ENCODE peak calls at places on chromosome 7, in eight cellular contexts. H is left kidney, W is nephron progenitor cell, B is mucosa of gallbladder, G is osteoblast, X is WTC11, O is non-pigmented ciliary epithelial cell, N is HEK293T. C is an unnamed sample.

GRCh38 chr7:106041140-106041717 is 70.9 kb downstream of the SYPL1 start:
- DNase-seq in H (peak; percentile 73), W (peak; percentile 66), B (no peak), G (no peak), X (peak; percentile 72), O (no peak), N (peak; percentile 78), C (peak; percentile 71)

GRCh38 chr7:135508853-135509588 is 881 bp downstream of the CNOT4 start:
- DNase-seq in H (peak; percentile 70), W (peak; percentile 27), B (peak; percentile 11), G (no peak), X (no peak), O (no peak), N (peak; percentile 49), C (peak; percentile 41)

GRCh38 chr7:112556633-112557032 is 75.8 kb downstream of the LSMEM1 start:
- DNase-seq in H (no peak), W (no peak), B (no peak), G (no peak), X (no peak), O (no peak), N (no peak), C (no peak)

GRCh38 chr7:25949672-25950487 is 202.1 kb upstream of the NFE2L3 start:
- DNase-seq in H (peak; percentile 76), W (peak; percentile 74), B (no peak), G (peak; percentile 79), X (peak; percentile 67), O (no peak), N (peak; percentile 51), C (peak; percentile 19)

GRCh38 chr7:68700414-68700813 is 897.9 kb upstream of the AUTS2 start:
- DNase-seq in H (peak; percentile 31), W (no peak), B (no peak), G (no peak), X (no peak), O (peak; percentile 27), N (no peak), C (no peak)

GRCh38 chr7:50667338-50667737 is 102.1 kb upstream of the DDC start:
- DNase-seq in H (no peak), W (no peak), B (peak; percentile 72), G (no peak), X (no peak), O (no peak), N (no peak), C (no peak)

GRCh38 chr7:101614098-101614938 is 14.8 kb downstream of the MYL10 start:
- DNase-seq in H (no peak), W (no peak), B (no peak), G (peak; percentile 89), X (no peak), O (no peak), N (no peak), C (no peak)

GRCh38 chr7:44147026-44147881 is 6.1 kb upstream of the MYL7 start:
- DNase-seq in H (peak; percentile 80), W (peak; percentile 30), B (no peak), G (peak; percentile 77), X (peak; percentile 25), O (no peak), N (no peak), C (no peak)

GRCh38 chr7:150988230-150989226 is 2.3 kb upstream of the NOS3 start:
- DNase-seq in H (peak; percentile 90), W (peak; percentile 91), B (no peak), G (peak; percentile 96), X (peak; percentile 93), O (no peak), N (peak; percentile 93), C (peak; percentile 88)

GRCh38 chr7:155187061-155187785 is 110.5 kb upstream of the INSIG1 start:
- DNase-seq in H (no peak), W (no peak), B (peak; percentile 5), G (no peak), X (no peak), O (no peak), N (no peak), C (no peak)